ENCODE peak calls at places on chromosomes 11 and 22, in six cellular contexts. Y, B, T, F, S and W are unnamed samples.
A peak's percentile ranks its signal among the peaks of the same experiment; 100 is the strongest.

GRCh38 chr11:33001281-33001680 is 14.4 kb upstream of the DEPDC7 start:
- DNase-seq in Y (no peak), B (no peak), T (no peak), F (no peak), S (peak; percentile 16), W (no peak)

GRCh38 chr11:126202646-126203359 is 8.6 kb downstream of the RPUSD4 start:
- DNase-seq in Y (no peak), B (no peak), T (no peak), F (no peak), S (no peak), W (no peak)

GRCh38 chr11:57349491-57350274 is 11.5 kb downstream of the P2RX3 start:
- DNase-seq in Y (peak; percentile 53), B (peak; percentile 59), T (peak; percentile 84), F (peak; percentile 86), S (peak; percentile 21), W (peak; percentile 60)

GRCh38 chr11:72573380-72573949 is 100.8 kb downstream of the PDE2A start:
- DNase-seq in Y (peak; percentile 12), B (no peak), T (peak; percentile 87), F (peak; percentile 63), S (peak; percentile 29), W (no peak)

GRCh38 chr11:109123811-109124787 is 297.9 kb upstream of the C11orf87 start:
- DNase-seq in Y (no peak), B (no peak), T (peak; percentile 44), F (no peak), S (peak; percentile 52), W (no peak)

GRCh38 chr11:60363542-60364525 is 14.5 kb upstream of the MS4A7 start:
- DNase-seq in Y (peak; percentile 31), B (peak; percentile 34), T (peak; percentile 83), F (no peak), S (peak; percentile 47), W (peak; percentile 50)

GRCh38 chr22:19067696-19068348 is 54.4 kb downstream of the DGCR2 start:
- DNase-seq in Y (no peak), B (no peak), T (no peak), F (peak; percentile 71), S (no peak), W (no peak)

GRCh38 chr11:23078289-23078971 is 218.2 kb upstream of the CCDC179 start:
- DNase-seq in Y (no peak), B (no peak), T (no peak), F (no peak), S (peak; percentile 15), W (no peak)

GRCh38 chr11:111018571-111018970 is 227.0 kb upstream of the POU2AF2 start:
- DNase-seq in Y (no peak), B (no peak), T (no peak), F (no peak), S (no peak), W (no peak)

GRCh38 chr11:133718238-133718637 is 127.1 kb downstream of the SPATA19 start:
- DNase-seq in Y (no peak), B (no peak), T (no peak), F (no peak), S (no peak), W (no peak)

GRCh38 chr11:89667001-89667400 is 43.1 kb upstream of the TRIM77 start:
- DNase-seq in Y (no peak), B (no peak), T (no peak), F (no peak), S (no peak), W (no peak)

GRCh38 chr11:131408011-131408640 is 37.7 kb downstream of the NTM start:
- DNase-seq in Y (no peak), B (no peak), T (peak; percentile 72), F (no peak), S (peak; percentile 52), W (no peak)

GRCh38 chr11:126547161-126547560 is 191.7 kb downstream of the ST3GAL4 start:
- DNase-seq in Y (no peak), B (no peak), T (no peak), F (no peak), S (peak; percentile 92), W (no peak)

GRCh38 chr22:36017661-36018091 is 10.9 kb downstream of the RBFOX2 start:
- DNase-seq in Y (no peak), B (no peak), T (no peak), F (no peak), S (no peak), W (no peak)